ENCODE peak calls at places on chromosomes 12 and 14, in ten cellular contexts. U is stimulated activated CD4-positive, alpha-beta T cell treated with anti-CD3 and anti-CD28 coated beads, Interleukin-15, amount 100 ng/mL, for 1 hour; D is left colon; N is IMR-90; H is left cardiac atrium; G is naive thymus-derived CD8-positive, alpha-beta T cell; W is mesothelial cell of epicardium; K is activated CD4-positive, alpha-beta memory T cell treated with anti-CD3 and anti-CD28 coated beads, Interleukin-2, amount 10 ng/mL, durations not matched to agents 7 days and 5 days; R is CD8-positive, alpha-beta T cell; O is NCI-H1436. I is an unnamed sample.

GRCh38 chr12:70830221-70831061 is 90.1 kb downstream of the PTPRR start:
- DNase-seq in H (no peak), O (no peak), D (no peak), K (no peak), U (no peak), N (no peak), W (no peak), R (no peak), G (no peak), I (no peak)

GRCh38 chr14:95340201-95340697 is 20.5 kb upstream of the CLMN start:
- DNase-seq in R (no peak), O (no peak), W (no peak), N (no peak), K (no peak), G (no peak), D (peak), U (no peak), H (no peak), I (no peak)

GRCh38 chr14:52422650-52423356 is 108.7 kb downstream of the PTGER2 start:
- DNase-seq in K (no peak), U (no peak), N (no peak), W (no peak), H (no peak), R (no peak), O (no peak), G (no peak), D (no peak), I (no peak)

GRCh38 chr12:49863946-49864816 is 21.3 kb upstream of the BCDIN3D start:
- DNase-seq in K (no peak), G (no peak), D (no peak), N (no peak), H (no peak), W (no peak), R (no peak), O (no peak), U (no peak), I (no peak)

GRCh38 chr12:93234641-93235040 is 143.1 kb upstream of the NUDT4 start:
- DNase-seq in K (no peak), G (no peak), W (no peak), O (no peak), D (no peak), N (no peak), R (no peak), H (peak), U (no peak), I (no peak)

GRCh38 chr12:63869656-63870055 is 25.2 kb downstream of the SRGAP1 start:
- DNase-seq in G (no peak), D (no peak), U (no peak), W (no peak), O (no peak), R (no peak), H (no peak), K (no peak), N (peak), I (no peak)

GRCh38 chr14:102907303-102907844 is 15.1 kb upstream of the AMN start:
- DNase-seq in G (no peak), N (no peak), O (no peak), R (no peak), D (no peak), W (no peak), K (no peak), U (no peak), H (no peak), I (no peak)

GRCh38 chr12:89874146-89874545 is 165.5 kb upstream of the ATP2B1 start:
- DNase-seq in O (no peak), D (no peak), R (no peak), G (no peak), K (no peak), U (no peak), W (no peak), H (peak), N (peak), I (no peak)

I was measured in foreskin keratinocyte.